ENCODE peak calls at places on chromosome 22, in eight cellular contexts. One of them, this sample, is unnamed.

GRCh38 chr22:39351689-39352214 is 2.0 kb downstream of the SYNGR1 start:
- DNase-seq in thoracic aorta: no peak
- DNase-seq in psoas muscle: no peak
- DNase-seq in Peyer's patch: peak; percentile 79
- DNase-seq in CD8-positive, alpha-beta memory T cell: no peak
- DNase-seq in A549: no peak
- DNase-seq in neuronal stem cell: no peak
- DNase-seq in mesendoderm: peak; percentile 83
- DNase-seq in this sample: no peak

GRCh38 chr22:33829549-33830280 is 90.6 kb downstream of the LARGE1 start:
- DNase-seq in thoracic aorta: no peak
- DNase-seq in psoas muscle: no peak
- DNase-seq in Peyer's patch: no peak
- DNase-seq in CD8-positive, alpha-beta memory T cell: no peak
- DNase-seq in A549: no peak
- DNase-seq in neuronal stem cell: no peak
- DNase-seq in mesendoderm: peak; percentile 83
- DNase-seq in this sample: no peak

GRCh38 chr22:25572708-25573161 is 8.3 kb downstream of the GRK3 start:
- DNase-seq in thoracic aorta: no peak
- DNase-seq in psoas muscle: no peak
- DNase-seq in Peyer's patch: no peak
- DNase-seq in CD8-positive, alpha-beta memory T cell: no peak
- DNase-seq in A549: no peak
- DNase-seq in neuronal stem cell: no peak
- DNase-seq in mesendoderm: no peak
- DNase-seq in this sample: no peak

GRCh38 chr22:21707677-21708076 is 27.9 kb downstream of the YPEL1 start:
- DNase-seq in thoracic aorta: no peak
- DNase-seq in psoas muscle: no peak
- DNase-seq in Peyer's patch: no peak
- DNase-seq in CD8-positive, alpha-beta memory T cell: no peak
- DNase-seq in A549: no peak
- DNase-seq in neuronal stem cell: no peak
- DNase-seq in mesendoderm: peak; percentile 70
- DNase-seq in this sample: no peak

GRCh38 chr22:22605074-22605404 is 39.4 kb upstream of the GGTLC2 start:
- DNase-seq in thoracic aorta: no peak
- DNase-seq in psoas muscle: no peak
- DNase-seq in Peyer's patch: peak; percentile 33
- DNase-seq in CD8-positive, alpha-beta memory T cell: no peak
- DNase-seq in A549: no peak
- DNase-seq in neuronal stem cell: no peak
- DNase-seq in mesendoderm: no peak
- DNase-seq in this sample: no peak

GRCh38 chr22:37749223-37749622 is 52.4 kb downstream of the TRIOBP start:
- DNase-seq in thoracic aorta: no peak
- DNase-seq in psoas muscle: no peak
- DNase-seq in Peyer's patch: no peak
- DNase-seq in CD8-positive, alpha-beta memory T cell: no peak
- DNase-seq in A549: no peak
- DNase-seq in neuronal stem cell: no peak
- DNase-seq in mesendoderm: peak; percentile 33
- DNase-seq in this sample: no peak

GRCh38 chr22:44530569-44530968 is 32.5 kb upstream of the RTL6 start:
- DNase-seq in thoracic aorta: no peak
- DNase-seq in psoas muscle: no peak
- DNase-seq in Peyer's patch: no peak
- DNase-seq in CD8-positive, alpha-beta memory T cell: no peak
- DNase-seq in A549: no peak
- DNase-seq in neuronal stem cell: no peak
- DNase-seq in mesendoderm: no peak
- DNase-seq in this sample: no peak

GRCh38 chr22:44182591-44183588 is 2.2 kb downstream of the PARVG start:
- DNase-seq in thoracic aorta: no peak
- DNase-seq in psoas muscle: peak; percentile 47
- DNase-seq in Peyer's patch: peak; percentile 82
- DNase-seq in CD8-positive, alpha-beta memory T cell: peak; percentile 54
- DNase-seq in A549: no peak
- DNase-seq in neuronal stem cell: no peak
- DNase-seq in mesendoderm: no peak
- DNase-seq in this sample: peak; percentile 81

GRCh38 chr22:39567135-39567946 is 3.2 kb upstream of the CACNA1I start:
- DNase-seq in thoracic aorta: no peak
- DNase-seq in psoas muscle: no peak
- DNase-seq in Peyer's patch: peak; percentile 57
- DNase-seq in CD8-positive, alpha-beta memory T cell: peak; percentile 38
- DNase-seq in A549: no peak
- DNase-seq in neuronal stem cell: no peak
- DNase-seq in mesendoderm: no peak
- DNase-seq in this sample: peak; percentile 49

GRCh38 chr22:18060646-18061620 is 16.9 kb upstream of the PEX26 start:
- DNase-seq in thoracic aorta: no peak
- DNase-seq in psoas muscle: no peak
- DNase-seq in Peyer's patch: no peak
- DNase-seq in CD8-positive, alpha-beta memory T cell: no peak
- DNase-seq in A549: peak; percentile 80
- DNase-seq in neuronal stem cell: no peak
- DNase-seq in mesendoderm: peak; percentile 78
- DNase-seq in this sample: no peak

GRCh38 chr22:25485626-25486545 is 78.6 kb upstream of the GRK3 start:
- DNase-seq in thoracic aorta: no peak
- DNase-seq in psoas muscle: no peak
- DNase-seq in Peyer's patch: no peak
- DNase-seq in CD8-positive, alpha-beta memory T cell: no peak
- DNase-seq in A549: no peak
- DNase-seq in neuronal stem cell: no peak
- DNase-seq in mesendoderm: no peak
- DNase-seq in this sample: no peak

GRCh38 chr22:50191041-50191740 is 5.5 kb downstream of the TRABD start:
- DNase-seq in thoracic aorta: no peak
- DNase-seq in psoas muscle: peak; percentile 41
- DNase-seq in Peyer's patch: peak; percentile 95
- DNase-seq in CD8-positive, alpha-beta memory T cell: peak; percentile 90
- DNase-seq in A549: no peak
- DNase-seq in neuronal stem cell: no peak
- DNase-seq in mesendoderm: no peak
- DNase-seq in this sample: peak; percentile 95

GRCh38 chr22:38440747-38441350 is 14.2 kb downstream of the KCNJ4 start:
- DNase-seq in thoracic aorta: no peak
- DNase-seq in psoas muscle: no peak
- DNase-seq in Peyer's patch: no peak
- DNase-seq in CD8-positive, alpha-beta memory T cell: no peak
- DNase-seq in A549: no peak
- DNase-seq in neuronal stem cell: no peak
- DNase-seq in mesendoderm: no peak
- DNase-seq in this sample: no peak

GRCh38 chr22:22576244-22576988 is 17.4 kb upstream of the PRAME start:
- DNase-seq in thoracic aorta: no peak
- DNase-seq in psoas muscle: peak; percentile 43
- DNase-seq in Peyer's patch: peak; percentile 40
- DNase-seq in CD8-positive, alpha-beta memory T cell: no peak
- DNase-seq in A549: peak; percentile 55
- DNase-seq in neuronal stem cell: peak; percentile 43
- DNase-seq in mesendoderm: peak; percentile 70
- DNase-seq in this sample: peak; percentile 11

GRCh38 chr22:22684605-22685561 is 40.5 kb downstream of the GGTLC2 start:
- DNase-seq in thoracic aorta: no peak
- DNase-seq in psoas muscle: no peak
- DNase-seq in Peyer's patch: peak; percentile 70
- DNase-seq in CD8-positive, alpha-beta memory T cell: no peak
- DNase-seq in A549: peak; percentile 30
- DNase-seq in neuronal stem cell: no peak
- DNase-seq in mesendoderm: peak; percentile 37
- DNase-seq in this sample: no peak

GRCh38 chr22:32841175-32841574 is 39.7 kb downstream of the TIMP3 start:
- DNase-seq in thoracic aorta: no peak
- DNase-seq in psoas muscle: no peak
- DNase-seq in Peyer's patch: no peak
- DNase-seq in CD8-positive, alpha-beta memory T cell: no peak
- DNase-seq in A549: no peak
- DNase-seq in neuronal stem cell: no peak
- DNase-seq in mesendoderm: no peak
- DNase-seq in this sample: no peak

GRCh38 chr22:38165929-38166593 is 15.6 kb downstream of the PLA2G6 start:
- DNase-seq in thoracic aorta: no peak
- DNase-seq in psoas muscle: no peak
- DNase-seq in Peyer's patch: no peak
- DNase-seq in CD8-positive, alpha-beta memory T cell: no peak
- DNase-seq in A549: no peak
- DNase-seq in neuronal stem cell: no peak
- DNase-seq in mesendoderm: no peak
- DNase-seq in this sample: no peak

GRCh38 chr22:39207141-39208012 is 37.4 kb downstream of the PDGFB start:
- DNase-seq in thoracic aorta: no peak
- DNase-seq in psoas muscle: no peak
- DNase-seq in Peyer's patch: peak; percentile 43
- DNase-seq in CD8-positive, alpha-beta memory T cell: no peak
- DNase-seq in A549: no peak
- DNase-seq in neuronal stem cell: no peak
- DNase-seq in mesendoderm: no peak
- DNase-seq in this sample: no peak

GRCh38 chr22:21045585-21046294 is at the start of gene LRRC74B:
- DNase-seq in thoracic aorta: peak; percentile 50
- DNase-seq in psoas muscle: peak; percentile 92
- DNase-seq in Peyer's patch: peak; percentile 73
- DNase-seq in CD8-positive, alpha-beta memory T cell: peak; percentile 74
- DNase-seq in A549: peak; percentile 78
- DNase-seq in neuronal stem cell: peak; percentile 94
- DNase-seq in mesendoderm: peak; percentile 97
- DNase-seq in this sample: peak; percentile 71

GRCh38 chr22:46072981-46073682 is 77.2 kb upstream of the PPARA start:
- DNase-seq in thoracic aorta: no peak
- DNase-seq in psoas muscle: no peak
- DNase-seq in Peyer's patch: no peak
- DNase-seq in CD8-positive, alpha-beta memory T cell: no peak
- DNase-seq in A549: no peak
- DNase-seq in neuronal stem cell: no peak
- DNase-seq in mesendoderm: no peak
- DNase-seq in this sample: no peak

DNA sequence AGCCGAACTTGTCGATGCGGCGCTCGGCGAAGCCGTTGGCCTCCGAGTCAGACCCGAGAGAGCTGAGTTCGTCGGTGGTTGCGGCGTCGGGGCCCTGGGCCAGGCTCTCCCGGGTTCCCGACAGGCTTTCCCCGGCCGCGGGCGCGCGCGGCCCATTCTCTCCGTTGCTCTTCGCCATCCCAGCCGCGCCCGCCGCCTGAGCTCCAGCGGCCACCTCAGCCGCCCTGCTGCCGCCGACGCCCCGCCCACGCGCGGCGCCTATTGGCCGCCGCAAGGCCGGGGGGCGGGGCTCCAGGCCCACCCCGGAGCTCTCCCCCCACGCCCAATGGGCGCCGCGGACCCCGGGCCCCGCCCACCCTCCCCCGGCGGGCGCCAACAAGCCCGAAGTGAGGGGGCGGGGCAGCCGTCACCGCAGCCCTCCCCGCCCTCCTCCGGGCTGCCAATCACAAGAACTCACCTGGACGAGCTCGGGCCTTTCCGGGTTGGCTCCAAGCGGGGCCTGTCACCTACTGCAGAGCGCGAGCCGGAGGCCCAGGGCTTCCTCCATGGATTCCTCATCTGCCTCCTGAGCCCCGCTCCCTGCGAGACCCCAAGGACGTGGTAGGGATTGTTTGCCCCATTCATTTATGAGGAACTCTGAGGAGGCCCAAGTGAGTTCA is at the start of gene TBC1D10A:
- DNase-seq in thoracic aorta: peak; percentile 61
- DNase-seq in psoas muscle: peak; percentile 90
- DNase-seq in Peyer's patch: peak; percentile 96
- DNase-seq in CD8-positive, alpha-beta memory T cell: peak; percentile 92
- DNase-seq in A549: peak; percentile 87
- DNase-seq in neuronal stem cell: peak; percentile 89
- DNase-seq in mesendoderm: peak; percentile 97
- DNase-seq in this sample: peak; percentile 92
- H3K4me1 ChIP-seq in thoracic aorta: peaks cover 50% of the 10 kb centered on the region
- H3K4me1 ChIP-seq in psoas muscle: peaks cover 23% of the 10 kb centered on the region
- H3K4me1 ChIP-seq in Peyer's patch: peaks cover 36% of the 10 kb centered on the region
- H3K4me1 ChIP-seq in CD8-positive, alpha-beta memory T cell: peaks cover 51% of the 10 kb centered on the region
- H3K4me1 ChIP-seq in A549: peaks cover 24% of the 10 kb centered on the region
- H3K4me1 ChIP-seq in neuronal stem cell: peaks cover 14% of the 10 kb centered on the region
- H3K4me1 ChIP-seq in mesendoderm: no peaks in the 10 kb centered on the region
- H3K4me1 ChIP-seq in this sample: peaks cover 52% of the 10 kb centered on the region

DNA sequence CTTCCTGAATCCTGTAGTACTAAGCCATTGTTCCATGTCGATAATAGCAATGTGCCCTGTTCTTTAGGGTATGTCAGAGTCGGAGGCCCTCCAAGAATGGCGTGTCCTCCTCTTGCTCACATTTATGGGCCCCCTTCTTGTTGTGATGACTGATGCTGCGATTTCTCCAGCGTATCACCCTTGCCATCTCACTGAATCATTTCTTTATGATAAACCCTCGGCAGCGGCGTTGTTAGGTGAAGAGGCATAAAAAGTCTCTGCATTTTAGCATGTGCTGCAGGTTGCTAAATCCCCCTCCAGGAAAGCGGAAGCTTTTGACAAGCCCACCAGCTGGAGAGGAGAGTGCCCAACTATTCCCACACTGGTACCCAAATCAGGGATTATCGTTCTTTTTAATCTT is 1045.3 kb downstream of the BRD1 start:
- DNase-seq in thoracic aorta: no peak
- DNase-seq in psoas muscle: no peak
- DNase-seq in Peyer's patch: peak; percentile 5
- DNase-seq in CD8-positive, alpha-beta memory T cell: no peak
- DNase-seq in A549: no peak
- DNase-seq in neuronal stem cell: no peak
- DNase-seq in mesendoderm: no peak
- DNase-seq in this sample: no peak
- H3K27ac ChIP-seq in thoracic aorta: no peak overlapping the region
- H3K27ac ChIP-seq in psoas muscle: no peak overlapping the region
- H3K27ac ChIP-seq in Peyer's patch: no peak overlapping the region
- H3K27ac ChIP-seq in CD8-positive, alpha-beta memory T cell: no peak overlapping the region
- H3K27ac ChIP-seq in A549: no peak overlapping the region
- H3K27ac ChIP-seq in neuronal stem cell: no peak overlapping the region
- H3K27ac ChIP-seq in mesendoderm: no peak overlapping the region
- H3K27ac ChIP-seq in this sample: no peak overlapping the region

GRCh38 chr22:42929838-42930155 is 72.7 kb upstream of the ARFGAP3 start:
- DNase-seq in thoracic aorta: no peak
- DNase-seq in psoas muscle: no peak
- DNase-seq in Peyer's patch: no peak
- DNase-seq in CD8-positive, alpha-beta memory T cell: no peak
- DNase-seq in A549: no peak
- DNase-seq in neuronal stem cell: no peak
- DNase-seq in mesendoderm: no peak
- DNase-seq in this sample: no peak
- H3K4me1 ChIP-seq in thoracic aorta: peaks cover 98% of the 10 kb centered on the region
- H3K4me1 ChIP-seq in psoas muscle: peaks cover 91% of the 10 kb centered on the region
- H3K4me1 ChIP-seq in Peyer's patch: peaks cover 65% of the 10 kb centered on the region
- H3K4me1 ChIP-seq in CD8-positive, alpha-beta memory T cell: peaks cover 13% of the 10 kb centered on the region
- H3K4me1 ChIP-seq in A549: peaks cover 83% of the 10 kb centered on the region
- H3K4me1 ChIP-seq in neuronal stem cell: peaks cover 27% of the 10 kb centered on the region
- H3K4me1 ChIP-seq in mesendoderm: no peaks in the 10 kb centered on the region
- H3K4me1 ChIP-seq in this sample: peaks cover 23% of the 10 kb centered on the region

DNA sequence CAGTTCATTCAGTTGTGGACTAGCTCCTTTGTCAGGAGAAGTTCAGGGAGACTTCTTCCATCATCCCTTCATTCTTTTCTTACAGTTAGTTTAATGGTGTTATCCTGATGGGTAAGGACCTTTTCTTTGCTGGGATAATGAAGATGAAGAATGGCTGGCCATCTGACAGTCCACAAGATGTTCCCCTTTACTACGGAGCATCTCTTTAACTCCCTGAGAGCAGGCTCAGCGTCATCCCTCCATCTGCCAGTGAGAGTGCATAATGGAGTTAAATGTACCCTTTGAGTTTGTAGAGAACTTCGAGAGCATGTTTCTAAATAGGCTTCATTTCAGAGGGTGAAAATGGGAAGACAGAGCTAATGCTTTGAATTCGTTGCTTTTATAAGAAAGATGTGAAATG is 1.6 kb downstream of the EP300 start:
- DNase-seq in thoracic aorta: no peak
- DNase-seq in psoas muscle: no peak
- DNase-seq in Peyer's patch: no peak
- DNase-seq in CD8-positive, alpha-beta memory T cell: peak; percentile 11
- DNase-seq in A549: peak; percentile 21
- DNase-seq in neuronal stem cell: no peak
- DNase-seq in mesendoderm: peak; percentile 26
- DNase-seq in this sample: peak; percentile 47
- H3K27ac ChIP-seq in thoracic aorta: no peak overlapping the region
- H3K27ac ChIP-seq in psoas muscle: peak overlapping the region; percentile 100
- H3K27ac ChIP-seq in Peyer's patch: no peak overlapping the region
- H3K27ac ChIP-seq in CD8-positive, alpha-beta memory T cell: no peak overlapping the region
- H3K27ac ChIP-seq in A549: peak overlapping the region; percentile 100
- H3K27ac ChIP-seq in neuronal stem cell: no peak overlapping the region
- H3K27ac ChIP-seq in mesendoderm: no peak overlapping the region
- H3K27ac ChIP-seq in this sample: peak overlapping the region; percentile 99

This sample was measured in CD4-positive, CD25-positive, alpha-beta regulatory T cell.